ENCODE peak calls at places on chromosomes 13 and 19, in four cellular contexts. One of them, this sample, is unnamed.

GRCh38 chr13:77522444-77522843 is 13.1 kb upstream of the SCEL start:
- DNase-seq in H1: no peak
- DNase-seq in HCT116: no peak
- DNase-seq in K562: no peak
- DNase-seq in this sample: peak

GRCh38 chr19:13036366-13036976 is 41.2 kb downstream of the NFIX start:
- DNase-seq in HCT116: peak
- DNase-seq in K562: no peak
- DNase-seq in H1: no peak
- DNase-seq in this sample: peak

GRCh38 chr19:39263912-39264305 is 4.3 kb upstream of the IFNL2 start:
- DNase-seq in H1: peak
- DNase-seq in HCT116: no peak
- DNase-seq in K562: no peak
- DNase-seq in this sample: no peak

GRCh38 chr13:42334329-42334706 is 62.4 kb downstream of the AKAP11 start:
- DNase-seq in H1: peak
- DNase-seq in HCT116: no peak
- DNase-seq in K562: no peak
- DNase-seq in this sample: no peak

GRCh38 chr13:65724261-65724660 is 1505.9 kb downstream of the PCDH9 start:
- DNase-seq in K562: no peak
- DNase-seq in HCT116: no peak
- DNase-seq in H1: no peak
- DNase-seq in this sample: no peak

GRCh38 chr13:34347784-34348573 is 530.0 kb downstream of the RFC3 start:
- DNase-seq in HCT116: no peak
- DNase-seq in H1: no peak
- DNase-seq in K562: no peak
- DNase-seq in this sample: peak

GRCh38 chr13:31587696-31588266 is 151.5 kb upstream of the RXFP2 start:
- DNase-seq in K562: no peak
- DNase-seq in HCT116: no peak
- DNase-seq in H1: no peak
- DNase-seq in this sample: no peak

GRCh38 chr13:57740719-57741118 is 109.2 kb downstream of the PCDH17 start:
- DNase-seq in K562: no peak
- DNase-seq in HCT116: no peak
- DNase-seq in H1: no peak
- DNase-seq in this sample: no peak

GRCh38 chr19:646798-647565 is 7.3 kb downstream of the FGF22 start:
- DNase-seq in H1: no peak
- DNase-seq in HCT116: no peak
- DNase-seq in K562: peak
- DNase-seq in this sample: no peak

DNA sequence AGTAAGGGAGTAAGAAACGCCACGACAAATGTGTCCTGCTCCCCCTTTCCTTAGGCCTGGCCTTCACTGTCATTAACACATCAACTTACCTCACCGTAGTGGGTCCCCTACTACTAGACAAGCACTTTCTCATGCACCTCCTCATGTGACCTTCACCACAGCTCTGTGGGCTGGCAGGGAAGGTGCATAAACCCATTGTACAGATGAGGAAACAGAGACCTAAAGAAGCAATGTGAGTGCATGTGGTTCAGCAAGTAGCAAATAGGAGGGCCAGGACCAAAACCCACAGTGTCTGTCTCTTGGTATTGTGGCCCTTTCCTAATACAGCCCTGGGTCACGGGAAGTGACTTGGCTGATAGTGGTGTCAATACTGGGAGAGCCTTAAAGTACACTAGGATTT is 5.3 kb downstream of the CCDC70 start:
- DNase-seq in K562: no peak
- DNase-seq in HCT116: no peak
- DNase-seq in H1: no peak
- DNase-seq in this sample: no peak
- TF ChIP-seq JUND in K562: no peak
- TF ChIP-seq JUND in HCT116: no peak
- TF ChIP-seq JUND in H1: no peak
- TF ChIP-seq JUND in this sample: no peak

GRCh38 chr19:50178859-50179537 is 15.9 kb upstream of the IZUMO2 start:
- DNase-seq in H1: no peak
- DNase-seq in K562: no peak
- DNase-seq in HCT116: no peak
- DNase-seq in this sample: no peak
- TF ChIP-seq JUND in H1: no peak
- TF ChIP-seq JUND in K562: no peak
- TF ChIP-seq JUND in HCT116: no peak
- TF ChIP-seq JUND in this sample: no peak

GRCh38 chr13:46106839-46107371 is 2.1 kb upstream of the CPB2 start:
- DNase-seq in HCT116: no peak
- DNase-seq in K562: no peak
- DNase-seq in H1: no peak
- DNase-seq in this sample: no peak

GRCh38 chr13:46104868-46105267 is at the start of gene CPB2:
- DNase-seq in HCT116: no peak
- DNase-seq in H1: no peak
- DNase-seq in K562: no peak
- DNase-seq in this sample: no peak

GRCh38 chr13:46113596-46113995 is 8.8 kb upstream of the CPB2 start:
- DNase-seq in K562: no peak
- DNase-seq in H1: no peak
- DNase-seq in HCT116: no peak
- DNase-seq in this sample: no peak

GRCh38 chr13:46111151-46111550 is 6.3 kb upstream of the CPB2 start:
- DNase-seq in HCT116: no peak
- DNase-seq in K562: no peak
- DNase-seq in H1: no peak
- DNase-seq in this sample: no peak

DNA sequence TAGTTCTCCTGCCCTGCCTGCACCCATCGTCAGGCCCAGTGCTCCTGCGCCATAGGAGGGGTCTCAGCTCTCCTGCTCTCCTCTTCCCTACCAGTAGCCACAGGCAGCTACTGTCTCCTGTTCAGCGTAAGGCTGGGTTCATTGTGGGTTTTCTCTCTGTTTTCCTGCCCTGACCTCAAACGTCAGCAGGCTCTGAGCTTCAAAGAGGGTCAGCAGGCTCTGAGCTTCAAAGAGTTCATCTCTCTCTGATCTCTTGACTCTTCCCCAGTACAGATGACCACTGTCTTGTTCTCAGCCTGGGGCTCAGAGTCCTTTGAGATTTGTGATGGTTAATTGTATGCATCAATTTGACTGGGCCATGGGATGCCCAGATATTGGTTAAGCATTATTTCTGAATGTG is 4.6 kb upstream of the CPB2 start:
- DNase-seq in K562: no peak
- DNase-seq in HCT116: no peak
- DNase-seq in H1: no peak
- DNase-seq in this sample: no peak
- TF ChIP-seq JUND in K562: no peak
- TF ChIP-seq JUND in HCT116: no peak
- TF ChIP-seq JUND in H1: no peak
- TF ChIP-seq JUND in this sample: no peak

GRCh38 chr19:35204799-35205732 is 23.5 kb downstream of the FAM187B start:
- DNase-seq in K562: no peak
- DNase-seq in HCT116: no peak
- DNase-seq in H1: no peak
- DNase-seq in this sample: no peak
- TF ChIP-seq JUND in K562: peak
- TF ChIP-seq JUND in HCT116: no peak
- TF ChIP-seq JUND in H1: no peak
- TF ChIP-seq JUND in this sample: no peak

GRCh38 chr19:6127716-6128335 is 7.6 kb upstream of the ACSBG2 start:
- DNase-seq in K562: no peak
- DNase-seq in HCT116: no peak
- DNase-seq in H1: no peak
- DNase-seq in this sample: no peak

GRCh38 chr19:6126335-6126974 is 9.0 kb upstream of the ACSBG2 start:
- DNase-seq in K562: peak
- DNase-seq in H1: no peak
- DNase-seq in HCT116: peak
- DNase-seq in this sample: peak

DNA sequence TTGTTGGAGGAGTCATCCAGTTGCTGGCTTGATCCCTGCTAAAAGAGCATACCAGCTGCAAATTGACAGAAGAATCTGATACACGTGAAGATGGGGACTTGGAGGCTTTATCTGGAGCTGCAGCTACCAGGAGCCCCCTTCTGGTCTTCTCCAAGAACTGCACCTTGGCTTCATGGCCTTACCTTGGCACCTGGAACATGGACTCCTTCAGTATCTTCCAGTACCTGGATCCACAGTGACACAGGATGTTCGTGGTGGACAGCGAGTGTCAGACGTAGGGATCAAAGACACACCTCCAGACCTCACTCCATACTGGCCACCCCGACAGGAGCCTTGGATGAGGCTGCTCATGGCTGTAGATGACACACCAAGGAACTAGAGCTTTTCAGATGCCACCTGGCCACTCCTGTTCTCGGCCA is 9.9 kb upstream of the ACSBG2 start:
- DNase-seq in HCT116: peak
- DNase-seq in K562: peak
- DNase-seq in H1: peak
- DNase-seq in this sample: no peak
- TF ChIP-seq JUND in HCT116: no peak
- TF ChIP-seq JUND in K562: no peak
- TF ChIP-seq JUND in H1: no peak
- TF ChIP-seq JUND in this sample: no peak

DNA sequence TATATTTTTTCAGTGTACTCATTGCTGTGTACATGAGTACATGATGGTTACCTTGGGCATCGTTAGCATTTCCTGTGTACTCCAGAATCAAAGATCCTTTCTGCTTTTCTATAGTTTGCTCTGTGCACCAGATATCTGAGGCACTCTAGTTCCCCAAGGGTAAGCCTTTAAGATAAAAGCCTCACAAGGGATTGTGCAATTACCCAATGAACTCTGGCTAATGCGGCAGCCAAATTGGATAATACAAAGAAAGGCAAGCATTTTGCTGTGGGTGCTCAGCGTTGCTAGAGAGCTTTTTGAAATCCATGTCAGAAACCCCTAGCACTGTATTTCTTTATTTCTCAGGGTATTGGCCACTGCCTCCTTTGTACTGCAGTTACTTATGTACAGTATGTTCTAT is 2.9 kb downstream of the CYSLTR2 start:
- DNase-seq in HCT116: no peak
- DNase-seq in K562: no peak
- DNase-seq in H1: no peak
- DNase-seq in this sample: no peak
- TF ChIP-seq JUND in HCT116: no peak
- TF ChIP-seq JUND in K562: no peak
- TF ChIP-seq JUND in H1: no peak
- TF ChIP-seq JUND in this sample: no peak

GRCh38 chr13:100667894-100668293 is 6.7 kb downstream of the TMTC4 start:
- DNase-seq in H1: no peak
- DNase-seq in HCT116: no peak
- DNase-seq in K562: no peak
- DNase-seq in this sample: no peak

GRCh38 chr13:100665403-100665802 is 9.2 kb downstream of the TMTC4 start:
- DNase-seq in K562: no peak
- DNase-seq in HCT116: no peak
- DNase-seq in H1: no peak
- DNase-seq in this sample: no peak

GRCh38 chr13:100664171-100664900 is 10.3 kb downstream of the TMTC4 start:
- DNase-seq in H1: no peak
- DNase-seq in HCT116: no peak
- DNase-seq in K562: no peak
- DNase-seq in this sample: no peak

GRCh38 chr13:100668408-100668807 is 6.2 kb downstream of the TMTC4 start:
- DNase-seq in HCT116: no peak
- DNase-seq in H1: no peak
- DNase-seq in K562: no peak
- DNase-seq in this sample: no peak

DNA sequence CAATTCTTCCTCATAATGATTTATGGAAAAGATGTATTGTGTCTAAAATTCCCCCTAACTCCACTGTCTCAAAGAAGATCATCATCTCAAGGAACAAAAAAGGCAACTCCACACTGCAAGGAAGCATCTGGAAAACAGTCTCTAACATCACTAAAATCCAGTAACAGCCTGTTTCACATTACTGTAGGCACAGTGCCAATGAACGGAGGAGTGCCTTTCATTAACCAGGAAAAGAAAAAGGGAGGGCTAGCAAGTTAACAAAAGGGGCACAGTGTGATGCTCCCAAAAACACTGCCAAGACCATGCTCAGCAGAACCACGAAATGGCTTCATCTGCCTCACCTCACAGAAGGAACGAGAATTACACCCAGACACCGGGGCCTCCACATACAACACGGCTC is 8.5 kb downstream of the TMTC4 start:
- DNase-seq in H1: no peak
- DNase-seq in K562: no peak
- DNase-seq in HCT116: no peak
- DNase-seq in this sample: no peak
- TF ChIP-seq JUND in H1: no peak
- TF ChIP-seq JUND in K562: no peak
- TF ChIP-seq JUND in HCT116: no peak
- TF ChIP-seq JUND in this sample: no peak

GRCh38 chr19:36573020-36573947 is at the start of gene ZNF529:
- DNase-seq in H1: peak
- DNase-seq in HCT116: no peak
- DNase-seq in K562: peak
- DNase-seq in this sample: peak
- TF ChIP-seq JUND in H1: peak
- TF ChIP-seq JUND in HCT116: no peak
- TF ChIP-seq JUND in K562: peak
- TF ChIP-seq JUND in this sample: no peak

DNA sequence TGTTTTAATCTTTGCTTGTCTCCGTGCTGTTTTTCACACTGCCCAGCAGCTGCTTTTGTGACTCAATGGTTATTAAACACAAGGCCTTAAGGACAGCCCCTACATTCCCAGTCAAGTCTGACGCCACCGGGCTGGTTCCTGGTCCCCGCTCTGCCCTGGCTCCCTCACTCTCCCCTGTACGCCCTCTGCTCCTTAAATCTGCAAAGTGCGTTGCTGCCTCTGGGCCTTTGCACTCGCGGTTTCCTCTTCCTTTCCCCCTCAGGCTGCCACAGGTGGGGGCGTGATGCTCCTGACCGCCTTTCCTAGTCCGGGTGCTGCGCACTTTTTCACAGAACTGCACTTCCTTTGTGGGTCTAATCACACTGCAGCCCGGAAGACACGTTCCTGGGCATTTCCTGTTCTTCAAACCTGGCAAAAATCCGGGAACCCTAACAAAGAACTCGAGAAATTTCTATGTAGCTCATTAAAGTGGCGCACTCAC is 25.6 kb downstream of the NOSIP start:
- DNase-seq in K562: no peak
- DNase-seq in HCT116: no peak
- DNase-seq in H1: no peak
- DNase-seq in this sample: no peak
- TF ChIP-seq JUND in K562: no peak
- TF ChIP-seq JUND in HCT116: no peak
- TF ChIP-seq JUND in H1: no peak
- TF ChIP-seq JUND in this sample: no peak

GRCh38 chr19:17074628-17075034 is 621 bp downstream of the HAUS8 start:
- DNase-seq in K562: no peak
- DNase-seq in HCT116: no peak
- DNase-seq in H1: no peak
- DNase-seq in this sample: no peak
- TF ChIP-seq JUND in K562: no peak
- TF ChIP-seq JUND in HCT116: no peak
- TF ChIP-seq JUND in H1: no peak
- TF ChIP-seq JUND in this sample: no peak

This sample was measured in T47D.